ENCODE peak calls at places on chromosome 10, in six cellular contexts. Z is right lobe of liver, B is kidney epithelial cell, O is PC-3, D is hepatocyte, X is WERI-Rb-1. C is an unnamed sample. For H3K27me3, the result is how much of the 10 kb centered on the place peaks cover.

GRCh38 chr10:23073527-23073926 is 21.9 kb upstream of the MSRB2 start:
- DNase-seq in Z (no peak), B (no peak), O (no peak), D (no peak), X (no peak), C (no peak)

GRCh38 chr10:12617205-12618175 is 268.1 kb downstream of the CAMK1D start:
- DNase-seq in Z (no peak), B (no peak), O (peak), D (no peak), X (no peak), C (no peak)

GRCh38 chr10:15167411-15168295 is 840 bp downstream of the NMT2 start:
- DNase-seq in Z (peak), B (no peak), O (peak), D (peak), X (peak), C (no peak)

GRCh38 chr10:8033812-8034665 is 20.4 kb upstream of the GATA3 start:
- DNase-seq in Z (no peak), B (no peak), O (no peak), D (no peak), X (no peak), C (no peak)

GRCh38 chr10:36666451-36666850 is 458.9 kb upstream of the ANKRD30A start:
- DNase-seq in Z (no peak), B (no peak), O (no peak), D (no peak), X (no peak), C (no peak)

GRCh38 chr10:95333997-95334792 is 43.4 kb upstream of the PDLIM1 start:
- DNase-seq in Z (no peak), B (no peak), O (peak), D (no peak), X (no peak), C (peak)

GRCh38 chr10:103493362-103493871 is at the start of gene NEURL1:
- DNase-seq in Z (no peak), B (no peak), O (no peak), D (peak), X (no peak), C (no peak)

GRCh38 chr10:96833220-96834001 is 1.3 kb downstream of the LCOR start:
- DNase-seq in Z (peak), B (no peak), O (no peak), D (peak), X (peak), C (no peak)

GRCh38 chr10:71724539-71724938 is 5.0 kb upstream of the C10orf105 start:
- DNase-seq in Z (no peak), B (no peak), O (no peak), D (no peak), X (no peak), C (no peak)
- H3K4me3 ChIP-seq in Z (no peak), B (no peak), O (no peak), D (no peak), X (no peak), C (no peak)

GRCh38 chr10:98577168-98577567 is 130.4 kb upstream of the HPS1 start:
- DNase-seq in Z (no peak), B (no peak), O (peak), D (no peak), X (no peak), C (no peak)
- H3K27me3 ChIP-seq in Z (under half), B (under half), O (under half), D (under half), X (half or more), C (under half)

GRCh38 chr10:121574519-121575170 is 23.6 kb downstream of the FGFR2 start:
- DNase-seq in Z (no peak), B (no peak), O (no peak), D (no peak), X (no peak), C (no peak)
- H3K4me3 ChIP-seq in Z (no peak), B (no peak), O (no peak), D (no peak), X (no peak), C (no peak)

GRCh38 chr10:69682955-69683474 is 53.0 kb downstream of the FAM241B start:
- DNase-seq in Z (no peak), B (no peak), O (no peak), D (no peak), X (no peak), C (no peak)
- H3K27me3 ChIP-seq in Z (under half), B (under half), O (under half), D (under half), X (under half), C (under half)